ENCODE peak calls at places on chromosome 6, in four cellular contexts. W is heart right ventricle, N is left ventricle myocardium inferior, J is DND-41. C is an unnamed sample. For H3K4me1, the result is how much of the 10 kb centered on the place peaks cover.

GRCh38 chr6:119986934-119987549 is 637.5 kb upstream of the MAN1A1 start:
- DNase-seq in W (no peak), N (no peak), J (no peak), C (no peak)

GRCh38 chr6:108510461-108511319 is 50.0 kb upstream of the FOXO3 start:
- DNase-seq in W (no peak), N (no peak), J (no peak), C (no peak)

GRCh38 chr6:136439514-136440186 is 110.6 kb downstream of the MAP7 start:
- DNase-seq in W (no peak), N (no peak), J (no peak), C (no peak)

GRCh38 chr6:132612449-132613116 is 11.5 kb downstream of the TAAR2 start:
- DNase-seq in W (no peak), N (no peak), J (no peak), C (no peak)

GRCh38 chr6:21949211-21949801 is 347.5 kb downstream of the PRL start:
- DNase-seq in W (no peak), N (no peak), J (no peak), C (no peak)

GRCh38 chr6:170459451-170459850 is 93.7 kb downstream of the PSMB1 start:
- DNase-seq in W (peak), N (no peak), J (no peak), C (peak)

GRCh38 chr6:3770023-3770422 is 18.5 kb upstream of the PXDC1 start:
- DNase-seq in W (no peak), N (no peak), J (no peak), C (no peak)

GRCh38 chr6:141451508-141452353 is 681.0 kb upstream of the GJE1 start:
- DNase-seq in W (no peak), N (no peak), J (no peak), C (no peak)

GRCh38 chr6:3921663-3922062 is 72.5 kb downstream of the FAM50B start:
- DNase-seq in W (no peak), N (no peak), J (no peak), C (no peak)

GRCh38 chr6:13528232-13528631 is 40.8 kb upstream of the GFOD1 start:
- DNase-seq in W (no peak), N (no peak), J (no peak), C (no peak)

GRCh38 chr6:155444120-155444917 is 11.3 kb downstream of the NOX3 start:
- DNase-seq in W (no peak), N (no peak), J (no peak), C (no peak)

GRCh38 chr6:111427341-111428116 is 55.5 kb downstream of the REV3L start:
- DNase-seq in W (no peak), N (no peak), J (peak), C (no peak)

GRCh38 chr6:11796819-11797218 is 18.2 kb upstream of the ADTRP start:
- DNase-seq in W (no peak), N (no peak), J (no peak), C (no peak)

GRCh38 chr6:7166410-7167293 is 58.9 kb downstream of the RREB1 start:
- DNase-seq in W (no peak), N (no peak), J (no peak), C (no peak)

GRCh38 chr6:24355422-24355821 is 2.4 kb downstream of the DCDC2 start:
- DNase-seq in W (no peak), N (no peak), J (no peak), C (no peak)

GRCh38 chr6:24357336-24358218 is at the start of gene DCDC2:
- DNase-seq in W (no peak), N (no peak), J (no peak), C (peak)

GRCh38 chr6:24359640-24360454 is 2.0 kb upstream of the DCDC2 start:
- DNase-seq in W (peak), N (peak), J (no peak), C (peak)

GRCh38 chr6:24358219-24358821 is 461 bp upstream of the DCDC2 start:
- DNase-seq in W (no peak), N (no peak), J (no peak), C (no peak)

GRCh38 chr6:24356310-24357035 is 1.4 kb downstream of the DCDC2 start:
- DNase-seq in W (no peak), N (no peak), J (no peak), C (no peak)
- H3K4me3 ChIP-seq in W (no peak), N (no peak), J (no peak), C (no peak)

GRCh38 chr6:157551041-157551832 is 170.2 kb downstream of the ZDHHC14 start:
- DNase-seq in W (no peak), N (no peak), J (no peak), C (peak)

GRCh38 chr6:157552171-157552747 is 171.3 kb downstream of the ZDHHC14 start:
- DNase-seq in W (no peak), N (no peak), J (no peak), C (no peak)

GRCh38 chr6:157549468-157549745 is 168.4 kb downstream of the ZDHHC14 start:
- DNase-seq in W (no peak), N (no peak), J (no peak), C (no peak)

GRCh38 chr6:157548635-157549467 is 167.9 kb downstream of the ZDHHC14 start:
- DNase-seq in W (no peak), N (peak), J (no peak), C (no peak)

DNA sequence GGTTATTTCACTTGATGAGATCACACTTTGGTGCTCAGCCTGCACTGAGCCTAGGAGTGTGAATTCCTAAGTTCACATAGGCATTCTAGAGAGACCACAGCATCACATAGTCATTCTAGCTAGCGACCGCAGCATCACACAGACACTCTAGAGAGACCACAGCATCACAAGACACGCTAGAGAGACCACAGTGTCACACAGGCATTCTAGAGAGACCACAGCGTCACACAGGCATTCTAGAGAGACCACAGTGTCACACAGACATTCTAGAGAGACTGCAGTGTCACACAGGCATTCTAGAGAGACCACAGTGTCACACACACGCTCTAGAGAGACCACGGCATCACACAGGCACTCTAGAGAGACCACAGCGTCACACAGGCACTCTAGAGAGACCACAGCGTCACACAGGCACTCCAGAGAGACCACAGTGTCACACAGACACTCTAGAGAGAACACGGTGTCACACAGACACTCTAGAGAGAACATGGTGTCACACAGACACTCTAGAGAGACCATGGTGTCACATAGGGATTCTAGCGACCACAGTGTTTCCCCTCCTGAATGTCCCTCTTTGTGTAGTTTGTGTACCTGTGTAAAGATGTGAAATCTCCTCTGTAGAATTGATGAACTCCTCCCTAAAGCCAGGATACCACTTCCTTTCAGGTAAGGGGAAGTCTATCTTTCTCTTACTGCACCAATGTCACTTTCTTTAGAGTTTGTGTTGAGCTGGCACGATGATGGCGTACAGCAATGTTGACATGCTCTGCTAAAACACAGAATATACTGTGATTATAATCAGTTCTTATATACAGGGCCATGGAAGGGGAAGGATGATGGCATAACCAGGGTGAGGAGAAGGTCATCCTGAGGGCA is 169.4 kb downstream of the ZDHHC14 start:
- DNase-seq in W (no peak), N (no peak), J (no peak), C (no peak)
- H3K4me1 ChIP-seq in W (under half), N (under half), J (under half), C (under half)

GRCh38 chr6:10382728-10383127 is 32.1 kb downstream of the TFAP2A start:
- DNase-seq in W (no peak), N (no peak), J (no peak), C (no peak)
- H3K4me3 ChIP-seq in W (no peak), N (no peak), J (no peak), C (no peak)

DNA sequence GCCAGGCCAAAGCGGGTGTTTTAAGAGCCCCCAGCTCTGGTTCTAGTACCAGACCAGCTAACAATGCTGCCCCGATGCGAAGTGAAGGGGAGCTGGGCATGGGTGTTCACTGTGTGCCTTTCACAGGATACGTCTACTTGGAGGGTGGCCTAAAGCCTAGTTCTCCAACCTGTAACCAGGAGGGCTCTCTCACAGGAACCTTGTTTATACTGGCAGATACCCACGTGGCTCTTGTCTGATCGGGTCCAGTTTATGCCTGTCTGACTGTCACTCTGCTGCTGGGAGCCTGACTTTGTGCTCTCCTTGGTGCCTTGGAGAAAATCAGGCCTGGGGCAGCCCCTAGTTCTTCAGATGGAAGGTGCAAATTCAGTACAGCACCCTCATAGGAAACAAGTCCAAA is 60.2 kb upstream of the RNF144B start:
- DNase-seq in W (no peak), N (no peak), J (no peak), C (no peak)
- H3K4me1 ChIP-seq in W (under half), N (under half), J (under half), C (under half)

GRCh38 chr6:23980965-23981364 is 145.1 kb upstream of the NRSN1 start:
- DNase-seq in W (no peak), N (no peak), J (no peak), C (no peak)

GRCh38 chr6:23990158-23990557 is 135.9 kb upstream of the NRSN1 start:
- DNase-seq in W (no peak), N (no peak), J (no peak), C (no peak)

GRCh38 chr6:23981923-23982322 is 144.1 kb upstream of the NRSN1 start:
- DNase-seq in W (no peak), N (no peak), J (no peak), C (no peak)

GRCh38 chr6:23983691-23984090 is 142.3 kb upstream of the NRSN1 start:
- DNase-seq in W (no peak), N (no peak), J (no peak), C (no peak)

GRCh38 chr6:23985015-23985414 is 141.0 kb upstream of the NRSN1 start:
- DNase-seq in W (no peak), N (no peak), J (no peak), C (no peak)
- H3K4me3 ChIP-seq in W (no peak), N (no peak), J (no peak), C (no peak)

GRCh38 chr6:43016935-43017334 is 2.9 kb downstream of the KLHDC3 start:
- DNase-seq in W (peak), N (peak), J (no peak), C (no peak)
- H3K4me1 ChIP-seq in W (half or more), N (half or more), J (half or more), C (under half)

C was measured in CD8-positive, alpha-beta T cell.